ENCODE peak calls at places on chromosomes 16 and 17, in nine cellular contexts. E, I, X, Z, Y, O, H, V and P are unnamed samples.
A peak's percentile ranks its signal among the peaks of the same experiment; 100 is the strongest.

GRCh38 chr16:30401768-30402425 is 5.5 kb upstream of the ZNF771 start:
- DNase-seq in E (no peak), I (peak; percentile 97), X (no peak), Z (no peak), Y (no peak), O (no peak), H (no peak), V (no peak), P (no peak)

GRCh38 chr16:66714062-66714461 is 17.5 kb upstream of the CMTM4 start:
- DNase-seq in E (no peak), I (no peak), X (no peak), Z (no peak), Y (no peak), O (no peak), H (no peak), V (no peak), P (peak; percentile 41)

GRCh38 chr17:73215414-73215813 is 22.6 kb downstream of the COG1 start:
- DNase-seq in E (no peak), I (no peak), X (no peak), Z (peak; percentile 70), Y (no peak), O (no peak), H (no peak), V (no peak), P (no peak)

GRCh38 chr16:29909398-29909797 is 9.1 kb downstream of the ASPHD1 start:
- DNase-seq in E (no peak), I (no peak), X (no peak), Z (no peak), Y (no peak), O (no peak), H (no peak), V (no peak), P (no peak)

GRCh38 chr17:27571563-27572129 is 59.3 kb upstream of the LGALS9 start:
- DNase-seq in E (no peak), I (no peak), X (no peak), Z (no peak), Y (no peak), O (no peak), H (no peak), V (no peak), P (no peak)

GRCh38 chr17:70225272-70225671 is 55.9 kb downstream of the KCNJ2 start:
- DNase-seq in E (peak; percentile 51), I (no peak), X (no peak), Z (no peak), Y (no peak), O (no peak), H (no peak), V (no peak), P (no peak)

GRCh38 chr17:29216856-29217255 is 29.8 kb upstream of the CRYBA1 start:
- DNase-seq in E (no peak), I (no peak), X (no peak), Z (no peak), Y (no peak), O (no peak), H (no peak), V (no peak), P (no peak)

GRCh38 chr17:14775761-14776492 is 475.0 kb downstream of the HS3ST3B1 start:
- DNase-seq in E (no peak), I (no peak), X (no peak), Z (no peak), Y (no peak), O (no peak), H (peak; percentile 78), V (no peak), P (no peak)

GRCh38 chr17:75592364-75593020 is 4.9 kb downstream of the MYO15B start:
- DNase-seq in E (no peak), I (no peak), X (no peak), Z (no peak), Y (no peak), O (no peak), H (no peak), V (no peak), P (peak; percentile 48)

GRCh38 chr17:38568845-38569510 is 36.8 kb downstream of the SRCIN1 start:
- DNase-seq in E (no peak), I (no peak), X (no peak), Z (no peak), Y (no peak), O (no peak), H (no peak), V (no peak), P (no peak)

GRCh38 chr16:17529982-17530760 is 59.4 kb upstream of the XYLT1 start:
- DNase-seq in E (no peak), I (no peak), X (peak; percentile 8), Z (no peak), Y (no peak), O (no peak), H (no peak), V (no peak), P (no peak)

GRCh38 chr17:65567566-65567965 is 6.1 kb upstream of the AXIN2 start:
- DNase-seq in E (no peak), I (no peak), X (no peak), Z (no peak), Y (no peak), O (no peak), H (no peak), V (no peak), P (no peak)

GRCh38 chr16:15427648-15428239 is 6.6 kb upstream of the BMERB1 start:
- DNase-seq in E (peak; percentile 62), I (peak; percentile 69), X (peak; percentile 55), Z (peak; percentile 48), Y (peak; percentile 84), O (peak; percentile 35), H (no peak), V (no peak), P (peak; percentile 83)

GRCh38 chr16:6153901-6154300 is 1056.3 kb upstream of the EEF2KMT start:
- DNase-seq in E (no peak), I (no peak), X (no peak), Z (no peak), Y (no peak), O (no peak), H (no peak), V (no peak), P (no peak)

GRCh38 chr17:4529533-4530152 is 25.5 kb downstream of the MYBBP1A start:
- DNase-seq in E (no peak), I (no peak), X (no peak), Z (no peak), Y (no peak), O (no peak), H (no peak), V (no peak), P (no peak)

GRCh38 chr16:54936979-54937672 is 6.5 kb downstream of the IRX5 start:
- DNase-seq in E (no peak), I (no peak), X (no peak), Z (peak; percentile 94), Y (peak; percentile 83), O (peak; percentile 81), H (peak; percentile 90), V (no peak), P (no peak)

GRCh38 chr16:71707199-71707598 is 17.3 kb downstream of the PHLPP2 start:
- DNase-seq in E (no peak), I (no peak), X (no peak), Z (peak; percentile 70), Y (no peak), O (no peak), H (no peak), V (no peak), P (no peak)

GRCh38 chr17:77670125-77670524 is 288.4 kb upstream of the TNRC6C start:
- DNase-seq in E (no peak), I (no peak), X (no peak), Z (no peak), Y (no peak), O (no peak), H (no peak), V (no peak), P (no peak)

DNA sequence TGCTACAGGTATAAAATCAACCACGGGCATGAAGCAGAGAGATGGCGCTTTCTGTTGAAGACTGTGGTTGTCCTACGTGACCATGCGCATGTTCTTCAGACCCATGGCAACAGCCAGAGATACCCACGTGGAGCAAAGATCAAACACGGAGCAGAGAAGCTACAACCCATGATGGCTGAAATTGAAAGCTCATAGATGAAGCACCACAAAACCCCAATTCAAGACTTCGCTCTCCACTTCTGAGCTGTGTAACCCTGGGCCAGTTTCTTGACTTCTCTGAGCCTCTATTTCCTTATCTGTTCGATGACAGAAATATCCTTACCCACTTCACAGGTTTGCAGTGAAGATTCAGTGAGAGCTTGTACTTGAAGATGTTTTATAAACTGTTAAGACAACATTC is 49.6 kb downstream of the C16orf95 start:
- DNase-seq in E (no peak), I (no peak), X (no peak), Z (no peak), Y (no peak), O (no peak), H (no peak), V (no peak), P (peak; percentile 9)
- H3K4me1 ChIP-seq in E (no peaks in the 10 kb centered on the region), I (peaks cover 11% of the 10 kb centered on the region), X (no peaks in the 10 kb centered on the region), Z (no peaks in the 10 kb centered on the region), Y (no peaks in the 10 kb centered on the region), O (no peaks in the 10 kb centered on the region), H (no peaks in the 10 kb centered on the region), V (no peaks in the 10 kb centered on the region), P (no peaks in the 10 kb centered on the region)

DNA sequence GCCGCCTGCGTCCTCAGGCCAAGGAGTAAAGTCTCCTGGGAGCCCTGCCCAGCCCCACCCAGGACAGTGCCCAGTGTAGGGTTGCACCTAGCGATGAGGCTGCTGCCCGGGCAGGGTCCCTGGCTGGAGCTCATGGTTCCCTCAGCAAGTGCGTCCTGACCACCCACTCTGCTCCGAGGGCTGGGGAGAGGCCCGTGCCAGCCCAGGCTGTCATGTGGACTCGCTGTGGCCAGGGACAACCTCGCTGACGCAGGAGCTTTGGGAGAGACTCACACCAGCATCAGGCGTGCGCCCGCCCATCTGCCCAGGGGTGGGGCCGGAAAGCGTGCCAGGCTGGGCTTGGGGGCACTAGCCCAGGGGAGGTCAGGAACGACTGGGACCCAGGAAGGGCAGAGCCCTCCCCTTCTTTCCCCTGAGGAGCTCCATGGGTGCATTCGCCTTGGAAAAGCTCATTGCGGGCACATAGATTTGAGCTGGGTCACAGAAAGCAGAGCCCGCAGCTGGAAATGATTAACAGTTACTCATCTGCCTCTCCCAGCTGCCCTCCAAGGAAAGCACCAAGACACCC is 19.7 kb downstream of the DPEP1 start:
- DNase-seq in E (peak; percentile 30), I (no peak), X (peak; percentile 40), Z (no peak), Y (no peak), O (no peak), H (no peak), V (no peak), P (no peak)
- TF ChIP-seq POLR2AphosphoS5 in E (no peak), I (no peak), X (no peak), Z (no peak), Y (no peak), O (no peak), H (no peak), V (no peak), P (no peak)

GRCh38 chr17:58501451-58501850 is 13.0 kb downstream of the MTMR4 start:
- DNase-seq in E (no peak), I (no peak), X (no peak), Z (no peak), Y (no peak), O (no peak), H (no peak), V (no peak), P (no peak)
- TF ChIP-seq CTCF in E (no peak), I (no peak), X (no peak), Z (no peak), Y (no peak), O (no peak), H (no peak), V (no peak), P (no peak)

DNA sequence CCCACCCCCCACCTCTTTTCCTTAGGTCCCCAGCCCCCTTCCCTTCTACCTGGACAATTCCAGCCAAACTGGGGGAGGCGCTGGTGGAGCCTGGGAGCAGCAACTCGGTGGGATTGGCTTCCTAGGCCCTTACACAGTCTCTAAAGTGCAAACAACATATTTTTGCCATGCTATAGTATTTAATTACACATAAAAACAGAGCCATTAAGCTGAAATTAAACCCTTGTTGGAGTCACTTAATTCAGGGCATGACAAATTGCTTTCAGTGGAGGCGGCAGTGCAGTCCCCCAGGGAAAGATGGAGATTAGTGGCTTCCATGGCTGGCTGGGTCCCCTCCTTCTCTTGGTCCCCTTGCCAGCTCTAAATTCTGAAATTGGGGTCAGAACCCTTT is 17.3 kb downstream of the IGFBP4 start:
- DNase-seq in E (no peak), I (no peak), X (no peak), Z (no peak), Y (no peak), O (no peak), H (no peak), V (no peak), P (no peak)
- H3K4me1 ChIP-seq in E (peaks cover 31% of the 10 kb centered on the region), I (peaks cover 52% of the 10 kb centered on the region), X (peaks cover 63% of the 10 kb centered on the region), Z (peaks cover 38% of the 10 kb centered on the region), Y (peaks cover 67% of the 10 kb centered on the region), O (peaks cover 4% of the 10 kb centered on the region), H (peaks cover 87% of the 10 kb centered on the region), V (peaks cover 78% of the 10 kb centered on the region), P (peaks cover 81% of the 10 kb centered on the region)